ENCODE peak calls at places on chromosomes 16 and 17, in seven cellular contexts. Y is suprapubic skin, I is heart right ventricle, Q is BJ, E is RWPE2, T is PC-3, D is tibial artery. R is an unnamed sample. For H3K27me3, the result is how much of the 10 kb centered on the place peaks cover.

GRCh38 chr17:68248199-68248825 is 469 bp downstream of the AMZ2 start:
- DNase-seq in Y (peak), I (no peak), Q (no peak), E (no peak), T (peak), D (peak), R (peak)

GRCh38 chr16:855471-855870 is 54.9 kb upstream of the GNG13 start:
- DNase-seq in Y (no peak), I (no peak), Q (no peak), E (no peak), T (no peak), D (no peak), R (no peak)

GRCh38 chr17:37813753-37814152 is 68.9 kb upstream of the HNF1B start:
- DNase-seq in Y (no peak), I (no peak), Q (peak), E (no peak), T (no peak), D (no peak), R (peak)

GRCh38 chr17:40319651-40320550 is 10.9 kb downstream of the RARA start:
- DNase-seq in Y (peak), I (no peak), Q (no peak), E (peak), T (no peak), D (peak), R (no peak)

GRCh38 chr17:27741361-27741861 is 58.9 kb downstream of the NOS2 start:
- DNase-seq in Y (no peak), I (no peak), Q (no peak), E (no peak), T (no peak), D (no peak), R (no peak)

GRCh38 chr16:21656795-21657768 is 4.7 kb upstream of the IGSF6 start:
- DNase-seq in Y (no peak), I (peak), Q (no peak), E (no peak), T (peak), D (no peak), R (no peak)

GRCh38 chr16:51245306-51245705 is 94.2 kb upstream of the SALL1 start:
- DNase-seq in Y (no peak), I (no peak), Q (no peak), E (no peak), T (no peak), D (no peak), R (no peak)

GRCh38 chr16:1123525-1124230 is 27.6 kb upstream of the C1QTNF8 start:
- DNase-seq in Y (no peak), I (no peak), Q (no peak), E (no peak), T (no peak), D (no peak), R (no peak)

GRCh38 chr16:82523786-82524185 is 103.0 kb upstream of the CDH13 start:
- DNase-seq in Y (no peak), I (no peak), Q (no peak), E (no peak), T (no peak), D (no peak), R (peak)

GRCh38 chr17:72145972-72146755 is 25.3 kb downstream of the SOX9 start:
- DNase-seq in Y (no peak), I (no peak), Q (no peak), E (no peak), T (peak), D (no peak), R (no peak)

GRCh38 chr17:57050303-57050702 is 34.7 kb upstream of the AKAP1 start:
- DNase-seq in Y (no peak), I (no peak), Q (no peak), E (no peak), T (no peak), D (no peak), R (no peak)

GRCh38 chr17:59964455-59965328 is at the start of gene RNFT1:
- DNase-seq in Y (peak), I (peak), Q (peak), E (peak), T (peak), D (peak), R (peak)

GRCh38 chr17:12712941-12713340 is 47.3 kb downstream of the MYOCD start:
- DNase-seq in Y (no peak), I (no peak), Q (no peak), E (no peak), T (no peak), D (no peak), R (no peak)

GRCh38 chr16:86625029-86625428 is 46.7 kb downstream of the FOXL1 start:
- DNase-seq in Y (no peak), I (no peak), Q (no peak), E (no peak), T (no peak), D (no peak), R (peak)

GRCh38 chr16:57084257-57084770 is 8.1 kb upstream of the CPNE2 start:
- DNase-seq in Y (peak), I (peak), Q (no peak), E (no peak), T (peak), D (peak), R (peak)

GRCh38 chr17:59002848-59003247 is 103.8 kb downstream of the TRIM37 start:
- DNase-seq in Y (no peak), I (no peak), Q (no peak), E (no peak), T (no peak), D (no peak), R (no peak)

GRCh38 chr17:29151567-29151966 is 28.6 kb downstream of the MYO18A start:
- DNase-seq in Y (no peak), I (no peak), Q (no peak), E (no peak), T (peak), D (no peak), R (no peak)

GRCh38 chr16:30660424-30661251 is 2.4 kb downstream of the FBRS start:
- DNase-seq in Y (no peak), I (no peak), Q (no peak), E (no peak), T (no peak), D (no peak), R (peak)

GRCh38 chr17:66531826-66532439 is 229.5 kb downstream of the PRKCA start:
- DNase-seq in Y (no peak), I (no peak), Q (no peak), E (no peak), T (no peak), D (no peak), R (no peak)

GRCh38 chr17:17806035-17806434 is 30.8 kb downstream of the SREBF1 start:
- DNase-seq in Y (no peak), I (no peak), Q (no peak), E (no peak), T (no peak), D (no peak), R (no peak)
- H3K27me3 ChIP-seq in Y (under half), I (under half), Q (under half), E (under half), T (under half), D (under half), R (under half)

GRCh38 chr17:77637807-77638182 is 320.7 kb upstream of the TNRC6C start:
- DNase-seq in Y (no peak), I (no peak), Q (no peak), E (no peak), T (no peak), D (no peak), R (no peak)

GRCh38 chr17:77640242-77640641 is 318.3 kb upstream of the TNRC6C start:
- DNase-seq in Y (peak), I (no peak), Q (no peak), E (no peak), T (no peak), D (no peak), R (no peak)

GRCh38 chr17:77638229-77638628 is 320.3 kb upstream of the TNRC6C start:
- DNase-seq in Y (no peak), I (no peak), Q (no peak), E (no peak), T (no peak), D (no peak), R (no peak)

GRCh38 chr17:77641718-77642117 is 316.8 kb upstream of the TNRC6C start:
- DNase-seq in Y (no peak), I (no peak), Q (no peak), E (no peak), T (no peak), D (no peak), R (no peak)

DNA sequence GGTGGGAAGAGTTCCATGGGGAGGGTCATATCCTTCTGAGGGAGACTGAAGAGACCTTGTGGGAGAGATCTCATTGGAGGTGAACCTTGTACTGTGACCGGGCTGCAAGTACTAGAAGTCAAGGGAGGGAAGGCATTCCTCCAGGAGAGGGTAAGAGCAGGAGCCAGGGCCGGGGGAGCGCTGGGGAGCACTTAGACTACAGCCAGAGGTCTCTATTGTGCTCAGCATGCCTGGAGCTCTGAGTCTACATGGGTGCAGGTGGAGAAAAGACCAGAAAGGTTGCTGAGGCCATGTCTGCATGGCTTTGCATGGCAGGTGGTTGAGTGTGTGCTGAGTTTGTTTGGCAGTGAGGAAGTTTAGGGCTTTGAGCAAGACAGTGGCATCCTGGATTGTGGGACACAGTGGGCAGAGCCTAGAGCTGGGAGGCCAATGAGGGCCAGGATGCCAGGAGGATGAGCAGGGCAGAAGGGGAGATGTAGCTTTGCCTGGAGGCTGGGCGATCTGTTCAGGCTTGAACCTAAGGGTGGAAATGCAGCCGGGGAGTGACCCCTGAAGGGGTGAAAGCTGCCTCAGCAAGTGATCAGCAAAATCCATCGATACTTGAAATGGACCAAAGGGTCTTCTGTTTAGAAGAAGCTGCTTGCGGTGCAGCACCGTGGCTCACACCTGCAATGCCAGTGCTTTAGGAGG is 317.4 kb upstream of the TNRC6C start:
- DNase-seq in Y (no peak), I (no peak), Q (no peak), E (no peak), T (no peak), D (no peak), R (no peak)
- TF ChIP-seq CTCF in Y (no peak), I (no peak), Q (no peak), E (no peak), T (no peak), D (no peak), R (no peak)

DNA sequence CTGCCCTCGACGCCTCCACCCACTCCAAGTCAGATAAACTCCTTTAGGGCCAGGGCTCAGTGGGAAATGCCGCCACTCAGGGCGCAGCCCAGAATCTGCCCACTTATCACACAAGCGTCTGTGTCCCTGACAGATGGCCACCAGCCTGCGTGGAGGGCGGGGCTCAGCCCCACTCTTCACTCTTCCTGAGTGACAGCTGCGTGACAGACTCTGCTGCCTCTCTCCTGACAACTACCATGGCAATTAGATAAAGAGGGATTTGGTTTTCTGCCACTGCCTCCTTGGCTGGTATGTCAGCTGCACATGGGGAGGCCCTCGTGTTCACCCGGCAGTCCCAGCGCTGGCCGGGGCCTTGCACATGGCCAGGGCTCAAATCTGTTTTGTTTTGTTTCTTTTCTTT is 96.2 kb downstream of the RTN4RL1 start:
- DNase-seq in Y (no peak), I (peak), Q (no peak), E (no peak), T (no peak), D (no peak), R (no peak)
- H3K27me3 ChIP-seq in Y (under half), I (under half), Q (under half), E (under half), T (under half), D (under half), R (under half)

GRCh38 chr17:74748279-74748528 is 224 bp upstream of the NHERF1 start:
- DNase-seq in Y (no peak), I (no peak), Q (no peak), E (no peak), T (no peak), D (no peak), R (no peak)

GRCh38 chr17:74748529-74749261 is at the start of gene NHERF1:
- DNase-seq in Y (peak), I (peak), Q (peak), E (peak), T (peak), D (peak), R (peak)

GRCh38 chr17:74750039-74750326 is 1.6 kb downstream of the NHERF1 start:
- DNase-seq in Y (no peak), I (no peak), Q (no peak), E (no peak), T (no peak), D (no peak), R (no peak)

GRCh38 chr17:74750327-74751069 is 2.1 kb downstream of the NHERF1 start:
- DNase-seq in Y (no peak), I (no peak), Q (no peak), E (no peak), T (peak), D (no peak), R (no peak)

DNA sequence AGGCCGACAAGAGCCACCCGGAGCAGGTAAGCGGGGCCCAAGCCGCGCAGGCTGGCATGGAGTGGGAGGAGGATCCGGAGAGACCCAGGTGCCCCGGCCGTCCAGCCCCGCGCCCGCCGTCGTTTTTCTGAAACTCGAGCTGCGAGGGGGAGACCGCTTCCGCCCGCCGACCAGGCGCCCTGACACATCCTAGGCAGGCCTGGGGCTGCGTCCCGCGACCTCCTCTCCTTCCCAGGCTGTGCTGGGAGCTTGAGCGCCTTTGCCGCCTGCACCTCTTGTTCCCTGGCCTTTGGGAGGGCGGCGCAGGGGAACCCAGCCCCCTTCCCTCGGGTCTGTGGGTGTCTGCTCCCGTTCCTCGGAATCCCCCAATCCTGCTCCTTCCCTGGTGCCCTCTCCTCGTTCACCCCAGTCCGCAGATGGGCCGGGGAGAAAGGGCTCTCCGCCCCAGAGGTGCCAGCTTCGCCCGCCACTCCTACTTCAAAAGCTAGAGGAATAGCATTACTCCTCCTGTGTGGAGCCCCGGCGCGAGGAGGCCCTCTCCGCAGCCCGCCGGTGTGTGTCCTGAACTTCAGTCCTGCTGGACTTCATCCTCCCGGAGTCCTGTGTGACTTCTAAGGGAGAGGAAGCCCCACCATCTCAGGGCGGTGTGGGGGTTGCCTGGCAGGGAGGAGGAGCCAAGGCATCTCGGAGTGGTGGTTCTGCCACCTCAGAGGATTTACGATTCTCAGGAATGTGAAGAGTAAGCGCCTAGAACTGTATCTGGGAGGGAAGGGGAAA is 1.0 kb downstream of the NHERF1 start:
- DNase-seq in Y (no peak), I (no peak), Q (no peak), E (no peak), T (peak), D (no peak), R (no peak)
- TF ChIP-seq CTCF in Y (no peak), I (no peak), Q (no peak), E (no peak), T (no peak), D (no peak), R (no peak)

GRCh38 chr17:48749621-48750553 is 21.3 kb upstream of the HOXB13 start:
- DNase-seq in Y (no peak), I (no peak), Q (no peak), E (no peak), T (no peak), D (no peak), R (no peak)
- H3K27me3 ChIP-seq in Y (half or more), I (half or more), Q (half or more), E (half or more), T (under half), D (half or more), R (half or more)

GRCh38 chr16:11968577-11968976 is 3.6 kb downstream of the TNFRSF17 start:
- DNase-seq in Y (no peak), I (no peak), Q (no peak), E (no peak), T (no peak), D (no peak), R (no peak)

GRCh38 chr16:11967195-11967911 is 2.3 kb downstream of the TNFRSF17 start:
- DNase-seq in Y (no peak), I (no peak), Q (no peak), E (peak), T (no peak), D (no peak), R (no peak)

GRCh38 chr16:11976850-11977205 is 294 bp downstream of the SNX29 start:
- DNase-seq in Y (no peak), I (peak), Q (no peak), E (no peak), T (no peak), D (no peak), R (no peak)

GRCh38 chr16:11973065-11973464 is 3.5 kb upstream of the SNX29 start:
- DNase-seq in Y (no peak), I (no peak), Q (no peak), E (no peak), T (no peak), D (no peak), R (no peak)

DNA sequence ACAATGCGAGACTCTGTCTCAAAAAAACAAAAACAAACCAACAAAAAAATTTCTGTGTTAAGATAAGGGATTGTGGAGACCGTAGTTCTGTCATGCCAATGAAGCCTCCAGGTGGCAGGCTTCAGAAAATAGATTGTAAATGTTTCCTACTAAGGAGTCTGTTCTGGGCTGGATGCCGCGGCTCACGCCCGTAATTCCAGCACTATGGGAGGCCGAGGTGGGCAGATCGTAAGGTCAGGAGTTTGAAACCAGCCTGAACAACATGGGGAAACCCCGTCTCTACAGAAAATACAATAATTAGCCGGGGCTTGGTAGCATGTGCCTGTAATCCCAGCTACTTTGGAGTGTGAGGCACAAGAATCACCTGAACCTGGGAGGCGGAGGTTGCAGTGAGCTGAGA is 4.4 kb upstream of the SNX29 start:
- DNase-seq in Y (no peak), I (no peak), Q (no peak), E (no peak), T (peak), D (no peak), R (no peak)
- TF ChIP-seq CTCF in Y (peak), I (no peak), Q (no peak), E (peak), T (peak), D (no peak), R (peak)

GRCh38 chr16:84001726-84002125 is 33.7 kb downstream of the NECAB2 start:
- DNase-seq in Y (no peak), I (no peak), Q (no peak), E (no peak), T (no peak), D (no peak), R (no peak)
- H3K27me3 ChIP-seq in Y (under half), I (under half), Q (under half), E (under half), T (under half), D (half or more), R (under half)

GRCh38 chr17:43365356-43365755 is 33.4 kb upstream of the ARL4D start:
- DNase-seq in Y (no peak), I (no peak), Q (no peak), E (no peak), T (no peak), D (no peak), R (no peak)
- TF ChIP-seq CTCF in Y (no peak), I (no peak), Q (peak), E (no peak), T (peak), D (no peak), R (peak)

DNA sequence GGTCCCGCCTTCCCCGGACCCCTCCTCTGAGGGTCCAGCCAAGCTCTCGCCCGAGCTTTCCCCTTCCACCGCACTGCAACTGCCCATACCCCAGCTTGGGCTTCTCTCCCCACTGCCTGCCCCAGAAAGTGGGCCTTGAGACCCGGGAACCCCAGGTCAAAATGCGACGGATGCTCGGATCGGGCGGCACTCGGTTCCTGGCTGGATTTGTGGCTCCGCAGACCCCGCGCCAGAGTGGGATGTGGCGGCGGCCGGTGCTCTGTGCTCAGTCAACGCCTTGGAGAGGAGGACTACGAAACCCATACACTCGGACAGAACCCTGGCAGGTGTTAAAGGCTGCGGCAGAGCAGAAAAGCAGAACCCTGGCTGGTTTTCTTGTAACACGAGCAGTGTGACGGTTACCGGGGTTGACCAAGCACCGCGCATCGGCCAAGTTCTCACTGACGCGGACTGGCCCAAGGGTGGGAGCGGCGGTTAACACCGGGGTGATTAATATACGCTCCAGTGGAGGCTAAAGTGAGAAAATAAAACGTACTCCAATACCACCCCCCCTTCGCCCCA is 885 bp upstream of the SLFN13 start:
- DNase-seq in Y (no peak), I (peak), Q (no peak), E (no peak), T (no peak), D (peak), R (no peak)
- H3K27me3 ChIP-seq in Y (under half), I (under half), Q (under half), E (half or more), T (under half), D (under half), R (half or more)

R was measured in foreskin keratinocyte.